ENCODE peak calls at places on chromosomes 2 and 18, in six cellular contexts. A, I, E, X, P and S are unnamed samples.

GRCh38 chr2:38076250-38076709 is 329 bp upstream of the CYP1B1 start:
- DNase-seq in A (no peak), I (peak), X (peak), E (peak), P (peak), S (peak)

GRCh38 chr2:197931661-197932312 is 127.4 kb downstream of the PLCL1 start:
- DNase-seq in I (no peak), E (no peak), P (no peak), X (no peak), A (no peak), S (no peak)

GRCh38 chr2:203379156-203379555 is 51.0 kb downstream of the ABI2 start:
- DNase-seq in A (no peak), I (no peak), E (no peak), P (no peak), X (no peak), S (no peak)

GRCh38 chr2:43139996-43140621 is 86.3 kb downstream of the ZFP36L2 start:
- DNase-seq in I (no peak), A (no peak), P (peak), X (no peak), E (peak), S (no peak)

GRCh38 chr2:19667085-19667484 is 234.7 kb downstream of the TTC32 start:
- DNase-seq in I (peak), P (no peak), E (no peak), X (no peak), A (no peak), S (no peak)

GRCh38 chr2:105853354-105854088 is 108.8 kb downstream of the NCK2 start:
- DNase-seq in P (no peak), E (peak), X (no peak), I (no peak), A (no peak), S (no peak)

GRCh38 chr2:100818003-100818605 is 1.8 kb upstream of the NPAS2 start:
- DNase-seq in I (peak), A (no peak), X (no peak), E (no peak), P (no peak), S (no peak)

GRCh38 chr18:61635901-61636528 is 256.8 kb downstream of the RNF152 start:
- DNase-seq in P (peak), E (peak), X (peak), I (peak), A (no peak), S (peak)

GRCh38 chr18:73768043-73768442 is 379.6 kb downstream of the FBXO15 start:
- DNase-seq in X (no peak), I (no peak), A (no peak), P (no peak), E (no peak), S (no peak)

GRCh38 chr18:57984490-57985109 is 59.4 kb upstream of the NEDD4L start:
- DNase-seq in X (no peak), I (no peak), P (no peak), A (no peak), E (no peak), S (no peak)